ENCODE peak calls at places on chromosomes 6 and 20, in nine cellular contexts. H, S, B, K, D, C, I, V and J are unnamed samples.

GRCh38 chr6:144248470-144249301 is 36.4 kb upstream of the UTRN start:
- DNase-seq in H (no peak), S (no peak), B (peak), K (no peak), D (no peak), C (no peak), I (no peak), V (peak), J (no peak)

GRCh38 chr6:153210083-153210482 is 79.0 kb upstream of the RGS17 start:
- DNase-seq in H (no peak), S (no peak), B (peak), K (no peak), D (peak), C (no peak), I (peak), V (peak), J (no peak)

GRCh38 chr20:33279261-33279910 is 3.6 kb upstream of the BPIFB1 start:
- DNase-seq in H (no peak), S (no peak), B (no peak), K (no peak), D (no peak), C (no peak), I (no peak), V (no peak), J (no peak)

GRCh38 chr20:62752181-62752670 is 43.6 kb downstream of the NTSR1 start:
- DNase-seq in H (no peak), S (no peak), B (no peak), K (no peak), D (no peak), C (no peak), I (no peak), V (no peak), J (no peak)

GRCh38 chr20:25191051-25191450 is 4.5 kb upstream of the ENTPD6 start:
- DNase-seq in H (peak), S (no peak), B (no peak), K (no peak), D (no peak), C (no peak), I (no peak), V (no peak), J (no peak)

GRCh38 chr20:61047515-61047914 is 204.5 kb upstream of the CDH4 start:
- DNase-seq in H (peak), S (no peak), B (no peak), K (no peak), D (no peak), C (no peak), I (no peak), V (no peak), J (no peak)

GRCh38 chr6:156794963-156795362 is 17.8 kb downstream of the ARID1B start:
- DNase-seq in H (no peak), S (no peak), B (no peak), K (no peak), D (no peak), C (no peak), I (no peak), V (no peak), J (no peak)

GRCh38 chr6:34324738-34325444 is 67.6 kb downstream of the NUDT3 start:
- DNase-seq in H (no peak), S (no peak), B (peak), K (no peak), D (peak), C (peak), I (no peak), V (no peak), J (no peak)

GRCh38 chr6:146336200-146336599 is 207.4 kb upstream of the RAB32 start:
- DNase-seq in H (no peak), S (no peak), B (peak), K (no peak), D (no peak), C (no peak), I (no peak), V (no peak), J (no peak)

GRCh38 chr6:30759575-30760239 is 15.4 kb upstream of the IER3 start:
- DNase-seq in H (no peak), S (peak), B (peak), K (no peak), D (peak), C (no peak), I (no peak), V (peak), J (no peak)

GRCh38 chr20:34768105-34768504 is 57.3 kb downstream of the NCOA6 start:
- DNase-seq in H (no peak), S (no peak), B (peak), K (no peak), D (no peak), C (no peak), I (no peak), V (peak), J (no peak)

GRCh38 chr20:43040427-43040826 is 149.3 kb downstream of the PTPRT start:
- DNase-seq in H (no peak), S (no peak), B (no peak), K (no peak), D (no peak), C (no peak), I (peak), V (no peak), J (no peak)

GRCh38 chr20:32888636-32889035 is 29.9 kb downstream of the EFCAB8 start:
- DNase-seq in H (no peak), S (no peak), B (no peak), K (no peak), D (no peak), C (no peak), I (no peak), V (no peak), J (no peak)

GRCh38 chr20:53736122-53736756 is 142.6 kb upstream of the ZNF217 start:
- DNase-seq in H (no peak), S (no peak), B (peak), K (no peak), D (peak), C (no peak), I (no peak), V (no peak), J (no peak)

GRCh38 chr6:104281370-104281769 is 578.3 kb downstream of the HACE1 start:
- DNase-seq in H (no peak), S (no peak), B (no peak), K (no peak), D (no peak), C (no peak), I (peak), V (no peak), J (no peak)
- TF ChIP-seq CTCF in H (no peak), S (no peak), B (no peak), K (no peak), D (no peak), C (no peak), I (peak), V (no peak), J (no peak)

GRCh38 chr20:64039293-64040160 is 3.5 kb downstream of the C20orf204 start:
- DNase-seq in H (no peak), S (no peak), B (no peak), K (no peak), D (no peak), C (no peak), I (no peak), V (no peak), J (no peak)

GRCh38 chr20:64037498-64038213 is 1.7 kb downstream of the C20orf204 start:
- DNase-seq in H (no peak), S (no peak), B (no peak), K (no peak), D (no peak), C (no peak), I (peak), V (no peak), J (no peak)

GRCh38 chr20:64037199-64037497 is 1.2 kb downstream of the C20orf204 start:
- DNase-seq in H (no peak), S (no peak), B (no peak), K (no peak), D (no peak), C (no peak), I (no peak), V (no peak), J (no peak)

GRCh38 chr20:64038579-64039292 is 2.8 kb downstream of the C20orf204 start:
- DNase-seq in H (peak), S (peak), B (peak), K (peak), D (peak), C (peak), I (peak), V (peak), J (no peak)

DNA sequence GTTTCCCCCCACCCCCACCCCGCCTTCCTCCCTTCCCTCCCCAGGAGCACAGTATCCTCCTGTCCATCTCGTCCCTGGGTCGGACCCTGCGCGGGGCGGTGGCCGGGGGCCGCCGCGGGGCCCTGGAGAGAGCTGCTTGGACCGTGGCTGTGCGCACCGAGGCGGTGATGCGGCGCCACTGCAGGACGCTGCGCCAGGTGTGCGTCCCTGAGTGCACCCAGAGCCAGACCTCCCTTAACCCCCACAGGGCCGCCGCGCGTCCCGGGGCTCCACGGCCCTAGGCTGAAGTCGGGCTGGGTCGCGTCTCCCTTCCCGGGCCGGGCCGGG is 2.2 kb downstream of the C20orf204 start:
- DNase-seq in H (no peak), S (no peak), B (no peak), K (no peak), D (no peak), C (no peak), I (no peak), V (no peak), J (no peak)
- TF ChIP-seq CTCF in H (no peak), S (no peak), B (no peak), K (no peak), D (no peak), C (no peak), I (no peak), V (no peak), J (no peak)

DNA sequence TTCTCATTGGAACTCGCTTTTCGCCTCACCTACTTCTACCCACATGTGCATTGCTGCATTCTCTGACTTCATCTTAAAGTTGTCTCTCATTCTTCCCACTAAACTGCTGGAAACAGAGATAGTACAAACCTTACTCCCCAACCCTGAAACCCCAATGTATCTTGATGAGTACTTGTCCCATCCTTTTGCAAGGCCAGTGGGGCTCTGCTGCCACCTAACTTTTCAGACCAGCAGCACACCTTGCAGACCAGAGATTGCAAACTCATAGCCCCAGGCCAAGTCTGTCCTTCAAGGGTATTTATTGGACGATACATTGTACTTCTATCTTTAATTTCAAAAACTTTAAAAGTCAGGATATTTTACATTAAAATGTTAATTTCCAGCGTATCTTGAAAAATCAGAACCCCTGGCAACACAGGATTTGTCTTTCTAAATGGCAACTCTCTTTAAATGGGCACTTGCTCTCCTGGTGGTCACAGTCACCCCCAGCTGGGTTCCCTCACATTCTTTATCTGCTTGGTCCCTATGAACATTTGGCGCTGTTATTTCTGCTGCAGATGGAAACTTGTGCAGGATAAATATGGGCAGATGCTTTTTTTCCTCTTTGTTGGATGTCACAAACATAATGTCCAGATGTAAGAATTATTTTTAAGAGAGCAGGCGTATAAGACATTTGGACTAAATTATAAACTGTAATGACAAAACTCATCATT is 83.9 kb downstream of the SOD2 start:
- DNase-seq in H (no peak), S (peak), B (peak), K (no peak), D (peak), C (no peak), I (peak), V (peak), J (no peak)
- TF ChIP-seq CTCF in H (no peak), S (peak), B (peak), K (peak), D (peak), C (no peak), I (peak), V (peak), J (peak)

GRCh38 chr6:70312165-70312564 is 9.3 kb upstream of the COL9A1 start:
- DNase-seq in H (no peak), S (no peak), B (peak), K (no peak), D (peak), C (no peak), I (peak), V (peak), J (no peak)
- TF ChIP-seq CTCF in H (no peak), S (no peak), B (no peak), K (no peak), D (no peak), C (no peak), I (no peak), V (no peak), J (no peak)

GRCh38 chr6:38806271-38806670 is 91.2 kb downstream of the DNAH8 start:
- DNase-seq in H (no peak), S (no peak), B (no peak), K (no peak), D (no peak), C (no peak), I (no peak), V (no peak), J (no peak)

GRCh38 chr6:38806833-38807232 is 91.7 kb downstream of the DNAH8 start:
- DNase-seq in H (no peak), S (no peak), B (no peak), K (no peak), D (no peak), C (no peak), I (no peak), V (no peak), J (no peak)

GRCh38 chr6:38804368-38804767 is 89.3 kb downstream of the DNAH8 start:
- DNase-seq in H (no peak), S (no peak), B (no peak), K (no peak), D (no peak), C (no peak), I (no peak), V (no peak), J (no peak)

GRCh38 chr6:38805682-38806081 is 90.6 kb downstream of the DNAH8 start:
- DNase-seq in H (no peak), S (no peak), B (no peak), K (no peak), D (no peak), C (no peak), I (no peak), V (no peak), J (no peak)

GRCh38 chr6:38805127-38805655 is 90.1 kb downstream of the DNAH8 start:
- DNase-seq in H (no peak), S (no peak), B (no peak), K (no peak), D (no peak), C (no peak), I (no peak), V (no peak), J (no peak)
- TF ChIP-seq CTCF in H (no peak), S (no peak), B (no peak), K (no peak), D (no peak), C (no peak), I (no peak), V (peak), J (no peak)

GRCh38 chr6:151647871-151648639 is 154.2 kb downstream of the CCDC170 start:
- DNase-seq in H (no peak), S (no peak), B (no peak), K (no peak), D (peak), C (no peak), I (peak), V (no peak), J (no peak)
- TF ChIP-seq CTCF in H (no peak), S (peak), B (peak), K (no peak), D (no peak), C (no peak), I (peak), V (peak), J (peak)

GRCh38 chr20:22438926-22439325 is 145.4 kb downstream of the FOXA2 start:
- DNase-seq in H (no peak), S (no peak), B (no peak), K (no peak), D (no peak), C (no peak), I (peak), V (no peak), J (no peak)
- TF ChIP-seq CTCF in H (no peak), S (no peak), B (no peak), K (peak), D (peak), C (no peak), I (no peak), V (no peak), J (peak)